ENCODE peak calls at places on chromosomes 11 and 22, in four cellular contexts. One of them, this sample, is unnamed.

GRCh38 chr11:23732026-23732425 is 764.8 kb upstream of the LUZP2 start:
- DNase-seq in HCT116: no peak
- DNase-seq in K562: no peak
- DNase-seq in HepG2: peak; percentile 43
- DNase-seq in this sample: no peak

GRCh38 chr22:23223566-23224317 is 43.4 kb downstream of the BCR start:
- DNase-seq in HCT116: no peak
- DNase-seq in K562: no peak
- DNase-seq in HepG2: peak; percentile 34
- DNase-seq in this sample: peak; percentile 86

GRCh38 chr11:63906585-63906984 is 10.4 kb downstream of the RCOR2 start:
- DNase-seq in HCT116: no peak
- DNase-seq in K562: peak; percentile 65
- DNase-seq in HepG2: no peak
- DNase-seq in this sample: peak; percentile 81

GRCh38 chr11:120284272-120284671 is 40.8 kb upstream of the TLCD5 start:
- DNase-seq in HCT116: no peak
- DNase-seq in K562: no peak
- DNase-seq in HepG2: peak; percentile 42
- DNase-seq in this sample: no peak

GRCh38 chr11:103525069-103525468 is 415.8 kb downstream of the DYNC2H1 start:
- DNase-seq in HCT116: no peak
- DNase-seq in K562: no peak
- DNase-seq in HepG2: no peak
- DNase-seq in this sample: no peak

GRCh38 chr11:118902336-118903203 is 18.9 kb downstream of the CXCR5 start:
- DNase-seq in HCT116: no peak
- DNase-seq in K562: no peak
- DNase-seq in HepG2: no peak
- DNase-seq in this sample: no peak

GRCh38 chr22:37431811-37432707 is 4.8 kb upstream of the ELFN2 start:
- DNase-seq in HCT116: peak; percentile 89
- DNase-seq in K562: no peak
- DNase-seq in HepG2: peak; percentile 19
- DNase-seq in this sample: no peak

GRCh38 chr11:92269021-92269420 is 44.4 kb downstream of the FAT3 start:
- DNase-seq in HCT116: no peak
- DNase-seq in K562: no peak
- DNase-seq in HepG2: peak; percentile 4
- DNase-seq in this sample: no peak

GRCh38 chr11:45930951-45931563 is 8.6 kb downstream of the LARGE2 start:
- DNase-seq in HCT116: no peak
- DNase-seq in K562: no peak
- DNase-seq in HepG2: no peak
- DNase-seq in this sample: no peak

GRCh38 chr22:35219012-35219411 is 38.3 kb upstream of the HMGXB4 start:
- DNase-seq in HCT116: peak; percentile 3
- DNase-seq in K562: peak; percentile 49
- DNase-seq in HepG2: no peak
- DNase-seq in this sample: no peak

GRCh38 chr11:115617767-115618166 is 113.6 kb upstream of the CADM1 start:
- DNase-seq in HCT116: no peak
- DNase-seq in K562: no peak
- DNase-seq in HepG2: no peak
- DNase-seq in this sample: no peak

GRCh38 chr22:47290706-47291430 is 528.4 kb downstream of the TBC1D22A start:
- DNase-seq in HCT116: no peak
- DNase-seq in K562: no peak
- DNase-seq in HepG2: no peak
- DNase-seq in this sample: no peak

GRCh38 chr11:11137339-11137738 is 215.7 kb downstream of the CSNK2A3 start:
- DNase-seq in HCT116: no peak
- DNase-seq in K562: no peak
- DNase-seq in HepG2: no peak
- DNase-seq in this sample: no peak

GRCh38 chr11:113577356-113578163 is 102.4 kb upstream of the DRD2 start:
- DNase-seq in HCT116: no peak
- DNase-seq in K562: no peak
- DNase-seq in HepG2: no peak
- DNase-seq in this sample: peak; percentile 44

GRCh38 chr11:119979716-119980115 is 158.2 kb downstream of the TRIM29 start:
- DNase-seq in HCT116: no peak
- DNase-seq in K562: no peak
- DNase-seq in HepG2: no peak
- DNase-seq in this sample: no peak

DNA sequence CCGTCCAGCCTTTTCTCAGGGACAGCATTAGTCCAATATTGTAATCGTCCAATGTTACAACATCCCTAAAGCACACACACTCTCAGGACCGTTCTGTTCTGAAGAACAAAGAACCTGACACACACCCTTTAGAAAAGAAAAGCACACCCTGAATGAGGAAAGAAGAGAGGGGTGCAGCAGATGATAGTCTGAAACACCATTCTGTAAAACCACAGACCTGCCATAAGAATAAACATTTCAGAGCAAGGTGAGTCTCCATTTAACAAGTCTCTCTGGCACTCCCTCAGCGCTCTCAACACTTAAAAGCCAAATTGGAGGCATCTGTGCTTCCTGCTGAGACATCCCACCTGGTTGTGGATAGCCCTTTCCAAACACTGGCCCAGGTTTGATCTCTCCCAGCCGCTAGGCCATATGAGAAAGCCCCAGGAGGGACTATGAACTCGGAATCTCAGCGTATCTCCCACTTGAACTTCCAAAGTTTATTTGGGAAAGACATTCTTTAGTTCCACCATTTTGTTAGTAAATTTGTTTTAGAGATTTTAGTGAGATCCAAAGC is 36.3 kb downstream of the ETS1 start:
- DNase-seq in HCT116: no peak
- DNase-seq in K562: no peak
- DNase-seq in HepG2: no peak
- DNase-seq in this sample: no peak
- H3K4me1 ChIP-seq in HCT116: no peaks in the 10 kb centered on the region
- H3K4me1 ChIP-seq in K562: no peaks in the 10 kb centered on the region
- H3K4me1 ChIP-seq in HepG2: no peaks in the 10 kb centered on the region
- H3K4me1 ChIP-seq in this sample: no peaks in the 10 kb centered on the region

GRCh38 chr22:19634206-19634536 is 80.1 kb upstream of the SEPTIN5 start:
- DNase-seq in HCT116: no peak
- DNase-seq in K562: no peak
- DNase-seq in HepG2: no peak
- DNase-seq in this sample: peak; percentile 9

GRCh38 chr22:19630614-19631013 is 83.7 kb upstream of the SEPTIN5 start:
- DNase-seq in HCT116: no peak
- DNase-seq in K562: no peak
- DNase-seq in HepG2: no peak
- DNase-seq in this sample: peak; percentile 6

GRCh38 chr22:19632671-19633148 is 81.6 kb upstream of the SEPTIN5 start:
- DNase-seq in HCT116: no peak
- DNase-seq in K562: no peak
- DNase-seq in HepG2: no peak
- DNase-seq in this sample: peak; percentile 7

GRCh38 chr22:19629720-19630419 is 84.4 kb upstream of the SEPTIN5 start:
- DNase-seq in HCT116: peak; percentile 68
- DNase-seq in K562: peak; percentile 100
- DNase-seq in HepG2: peak; percentile 65
- DNase-seq in this sample: peak; percentile 95

DNA sequence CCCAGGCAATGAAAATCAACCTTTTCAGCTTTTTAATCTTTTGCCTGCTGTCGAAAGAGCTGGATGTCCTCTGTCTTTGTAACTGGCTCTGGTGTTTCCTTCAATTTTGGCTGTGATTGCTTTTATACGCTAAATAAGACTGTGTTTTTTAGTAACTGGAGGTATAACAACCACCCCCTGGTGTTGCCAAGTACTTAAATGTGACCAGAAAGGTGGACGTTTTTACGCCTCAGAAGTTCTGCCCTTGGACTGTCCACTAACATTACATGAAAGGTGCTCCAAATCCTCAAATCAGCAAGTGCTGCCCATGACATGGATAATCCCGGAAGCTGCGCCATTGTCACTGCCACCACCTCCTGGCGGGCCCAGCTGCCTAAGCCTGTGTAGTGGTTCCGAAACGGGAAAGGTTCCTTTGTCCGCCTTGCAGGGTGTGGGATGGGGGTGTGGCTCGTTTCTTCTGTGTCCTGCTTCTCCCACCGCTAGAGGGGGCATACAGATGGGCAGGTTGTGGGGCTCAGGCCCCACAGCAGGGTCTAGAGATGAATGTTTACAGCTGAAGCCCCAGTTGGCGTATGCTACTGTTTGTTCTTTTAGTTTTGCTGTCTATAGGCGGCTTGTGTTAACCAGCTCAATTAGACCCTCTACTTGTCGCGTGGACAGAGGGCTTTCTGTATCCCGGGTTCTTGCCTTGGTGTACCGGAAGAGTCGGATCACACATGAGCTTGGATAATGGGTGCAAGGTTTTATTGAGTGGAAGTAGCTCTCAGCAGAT is 82.2 kb upstream of the SEPTIN5 start:
- DNase-seq in HCT116: peak; percentile 55
- DNase-seq in K562: peak; percentile 95
- DNase-seq in HepG2: peak; percentile 32
- DNase-seq in this sample: peak; percentile 82
- TF ChIP-seq ELF1 in HCT116: no peak
- TF ChIP-seq ELF1 in K562: peak; percentile 48
- TF ChIP-seq ELF1 in HepG2: no peak
- TF ChIP-seq ELF1 in this sample: no peak

DNA sequence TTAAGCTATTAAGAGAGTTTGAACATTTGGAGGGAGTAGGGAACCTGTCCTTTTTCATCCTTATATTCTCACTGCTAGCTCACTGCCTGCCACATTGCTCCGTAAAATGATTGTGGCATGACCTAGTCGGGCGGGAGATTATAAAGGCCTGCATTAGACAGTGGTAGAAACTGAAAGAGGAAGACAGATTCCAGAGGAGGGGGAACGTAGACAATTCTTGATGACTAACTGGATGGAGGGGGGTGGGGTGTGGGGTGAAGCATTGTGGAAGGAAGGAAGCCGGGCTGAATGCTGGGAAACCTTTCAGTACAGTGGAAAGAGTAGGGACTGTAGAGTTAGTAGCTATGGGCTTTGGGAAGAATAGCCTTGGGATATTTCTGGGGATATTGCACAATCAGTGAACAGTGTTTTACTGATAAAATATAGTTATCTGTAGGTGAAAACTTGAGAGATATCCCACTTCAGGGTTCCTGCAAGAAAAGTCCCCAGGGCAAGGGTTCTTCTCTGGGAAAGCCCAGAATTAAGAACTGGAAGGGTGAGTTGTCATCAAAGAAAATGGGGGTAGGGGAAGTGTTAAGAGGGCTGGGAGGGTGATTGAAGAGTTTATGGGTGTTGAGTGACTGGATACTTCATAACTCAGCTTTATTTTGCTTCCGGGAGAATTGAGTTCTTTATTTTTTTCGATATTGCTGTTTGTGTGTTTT is 2.1 kb downstream of the MED15 start:
- DNase-seq in HCT116: no peak
- DNase-seq in K562: peak; percentile 95
- DNase-seq in HepG2: peak; percentile 84
- DNase-seq in this sample: peak; percentile 48
- H3K4me1 ChIP-seq in HCT116: peaks cover 25% of the 10 kb centered on the region
- H3K4me1 ChIP-seq in K562: peaks cover 45% of the 10 kb centered on the region
- H3K4me1 ChIP-seq in HepG2: peaks cover 47% of the 10 kb centered on the region
- H3K4me1 ChIP-seq in this sample: peaks cover 22% of the 10 kb centered on the region

GRCh38 chr11:112017538-112017937 is 7.7 kb upstream of the DLAT start:
- DNase-seq in HCT116: no peak
- DNase-seq in K562: no peak
- DNase-seq in HepG2: peak; percentile 35
- DNase-seq in this sample: no peak
- TF ChIP-seq ELF1 in HCT116: no peak
- TF ChIP-seq ELF1 in K562: no peak
- TF ChIP-seq ELF1 in HepG2: no peak
- TF ChIP-seq ELF1 in this sample: no peak

This sample was measured in SK-N-SH.